ENCODE peak calls at places on chromosomes 13 and 19, in six cellular contexts. D is NCI-H2171 treated with DMSO at 0.1 percent for 48 hours; I is activated T-cell treated with anti-CD3 and anti-CD28 coated beads, Interleukin-2, amount 50 U/mL, for 24 hours; H is foreskin fibroblast; F is hypothalamus; J is non-pigmented ciliary epithelial cell. L is an unnamed sample.
A peak's percentile ranks its signal among the peaks of the same experiment; 100 is the strongest.

GRCh38 chr19:4369888-4370260 is 26.5 kb downstream of the MPND start:
- DNase-seq in H (peak; percentile 61), D (peak; percentile 74), I (peak; percentile 84), F (no peak), J (no peak), L (no peak)

GRCh38 chr13:57824121-57824520 is 192.6 kb downstream of the PCDH17 start:
- DNase-seq in I (no peak), H (no peak), D (no peak), J (no peak), F (no peak), L (no peak)

GRCh38 chr19:6086081-6086858 is 24.0 kb downstream of the RFX2 start:
- DNase-seq in F (no peak), I (no peak), D (no peak), H (peak; percentile 63), J (no peak), L (no peak)

GRCh38 chr13:50529154-50529882 is 314.2 kb downstream of the DLEU7 start:
- DNase-seq in F (no peak), H (peak; percentile 69), J (peak; percentile 83), D (peak; percentile 56), I (no peak), L (peak; percentile 40)

GRCh38 chr19:10295305-10295846 is 5.6 kb downstream of the ICAM5 start:
- DNase-seq in F (no peak), H (peak; percentile 37), D (no peak), J (no peak), I (peak; percentile 66), L (no peak)

GRCh38 chr13:75637101-75637774 is 1.1 kb downstream of the LMO7 start:
- DNase-seq in H (peak; percentile 66), I (no peak), D (no peak), J (no peak), F (no peak), L (no peak)

GRCh38 chr13:101795025-101795424 is 342.6 kb downstream of the ITGBL1 start:
- DNase-seq in H (no peak), I (no peak), F (no peak), D (no peak), J (no peak), L (no peak)

GRCh38 chr19:29211562-29212416 is 1.2 kb downstream of the UQCRFS1 start:
- DNase-seq in I (no peak), J (no peak), F (no peak), H (peak; percentile 19), D (no peak), L (no peak)

GRCh38 chr13:50319603-50320296 is 304.5 kb downstream of the KCNRG start:
- DNase-seq in D (no peak), J (no peak), F (no peak), I (no peak), H (peak; percentile 46), L (peak; percentile 26)

GRCh38 chr19:7391218-7391670 is 42.5 kb downstream of the ARHGEF18 start:
- DNase-seq in H (no peak), F (no peak), D (no peak), J (peak; percentile 73), I (no peak), L (no peak)

GRCh38 chr13:110232756-110233155 is 74.2 kb downstream of the COL4A1 start:
- DNase-seq in D (no peak), H (peak; percentile 86), J (no peak), I (no peak), F (no peak), L (no peak)

GRCh38 chr13:82747331-82747730 is 1134.9 kb downstream of the SLITRK1 start:
- DNase-seq in D (no peak), J (no peak), H (no peak), I (no peak), F (no peak), L (no peak)

GRCh38 chr13:113092776-113093579 is 12.6 kb upstream of the F7 start:
- DNase-seq in I (no peak), H (no peak), J (no peak), F (no peak), D (no peak), L (no peak)

GRCh38 chr13:40536443-40537113 is 129.9 kb downstream of the FOXO1 start:
- DNase-seq in D (peak; percentile 50), F (no peak), I (no peak), H (no peak), J (no peak), L (no peak)

GRCh38 chr13:32988588-32989256 is 27.5 kb upstream of the KL start:
- DNase-seq in F (no peak), D (no peak), I (no peak), H (peak; percentile 31), J (no peak), L (no peak)

GRCh38 chr19:21698215-21698614 is 69.2 kb downstream of the ZNF100 start:
- DNase-seq in I (no peak), H (peak; percentile 16), J (peak; percentile 1), D (peak; percentile 1), F (no peak), L (no peak)

GRCh38 chr13:67120872-67121531 is 109.1 kb downstream of the PCDH9 start:
- DNase-seq in I (no peak), H (peak; percentile 76), D (no peak), F (no peak), J (peak; percentile 35), L (peak; percentile 9)

GRCh38 chr19:44303976-44304568 is 753 bp downstream of the ZNF235 start:
- DNase-seq in H (peak; percentile 62), F (no peak), I (no peak), D (no peak), J (no peak), L (no peak)

GRCh38 chr19:54209748-54210494 is 9.3 kb downstream of the RPS9 start:
- DNase-seq in I (peak; percentile 57), F (no peak), H (peak; percentile 99), D (peak; percentile 66), J (peak; percentile 96), L (peak; percentile 87)

GRCh38 chr13:80339841-80340642 is 884 bp downstream of the SPRY2 start:
- DNase-seq in H (peak; percentile 40), I (peak; percentile 45), D (no peak), J (no peak), F (peak; percentile 9), L (no peak)

GRCh38 chr19:11480927-11481776 is at the start of gene ELAVL3:
- DNase-seq in D (peak; percentile 61), J (no peak), I (peak; percentile 40), H (no peak), F (peak; percentile 59), L (no peak)

GRCh38 chr19:23440207-23440606 is 44.9 kb upstream of the ZNF91 start:
- DNase-seq in D (no peak), F (no peak), I (no peak), J (no peak), H (no peak), L (no peak)

GRCh38 chr19:50003810-50004419 is 21.3 kb downstream of the VRK3 start:
- DNase-seq in H (peak; percentile 95), J (peak; percentile 95), D (no peak), I (no peak), F (no peak), L (peak; percentile 58)

GRCh38 chr13:34467450-34468083 is 474.5 kb upstream of the NBEA start:
- DNase-seq in D (no peak), J (no peak), F (no peak), H (no peak), I (no peak), L (no peak)

GRCh38 chr13:97072297-97072696 is 78.0 kb upstream of the OXGR1 start:
- DNase-seq in D (peak; percentile 72), I (no peak), J (no peak), F (no peak), H (no peak), L (no peak)

GRCh38 chr19:23118400-23118799 is 1.6 kb downstream of the ZNF730 start:
- DNase-seq in J (no peak), F (no peak), I (no peak), D (no peak), H (no peak), L (no peak)

GRCh38 chr13:62357887-62358645 is 942.4 kb upstream of the PCDH20 start:
- DNase-seq in F (no peak), I (no peak), J (peak; percentile 9), H (peak; percentile 28), D (peak; percentile 2), L (no peak)

GRCh38 chr19:18007939-18008673 is at the start of gene ARRDC2:
- DNase-seq in J (peak; percentile 51), D (no peak), F (peak; percentile 81), I (peak; percentile 89), H (peak; percentile 96), L (no peak)

GRCh38 chr13:99796175-99796819 is 175.3 kb downstream of the ZIC5 start:
- DNase-seq in D (no peak), H (peak; percentile 52), J (peak; percentile 4), I (no peak), F (no peak), L (no peak)

GRCh38 chr19:48696353-48697010 is 711 bp downstream of the FUT2 start:
- DNase-seq in J (no peak), H (peak; percentile 41), I (no peak), D (peak; percentile 43), F (no peak), L (no peak)

GRCh38 chr19:42283248-42284065 is 14.4 kb downstream of the CIC start:
- DNase-seq in H (peak; percentile 99), I (peak; percentile 95), J (no peak), F (peak; percentile 87), D (peak; percentile 92), L (no peak)

GRCh38 chr19:48625891-48626327 is 6.6 kb downstream of the SPHK2 start:
- DNase-seq in H (no peak), J (no peak), F (no peak), D (no peak), I (no peak), L (no peak)

GRCh38 chr13:99403458-99403971 is 96.3 kb upstream of the GPR183 start:
- DNase-seq in H (no peak), I (peak; percentile 31), F (no peak), J (no peak), D (no peak), L (no peak)

GRCh38 chr13:101473458-101473857 is 21.0 kb downstream of the ITGBL1 start:
- DNase-seq in D (no peak), I (no peak), H (peak; percentile 97), J (no peak), F (no peak), L (peak; percentile 47)

GRCh38 chr19:18160792-18161690 is 8.1 kb downstream of the PIK3R2 start:
- DNase-seq in D (peak; percentile 62), H (peak; percentile 84), J (no peak), F (no peak), I (peak; percentile 90), L (no peak)

GRCh38 chr13:94993608-94994007 is 281.3 kb upstream of the SOX21 start:
- DNase-seq in D (no peak), F (no peak), I (no peak), J (no peak), H (peak; percentile 26), L (no peak)

GRCh38 chr19:31352296-31352781 is 3.1 kb upstream of the TSHZ3 start:
- DNase-seq in I (no peak), J (no peak), D (no peak), H (no peak), F (no peak), L (no peak)